ENCODE peak calls at places on chromosomes 16 and 17, in six cellular contexts. One of them, this sample, is unnamed. For H3K9me3, the result is how much of the 10 kb centered on the place peaks cover.

GRCh38 chr17:74373838-74374606 is 6.7 kb downstream of the GPR142 start:
- DNase-seq in uterus: no peak
- DNase-seq in HCT116: no peak
- DNase-seq in right atrium auricular region: no peak
- DNase-seq in CD8-positive, alpha-beta memory T cell: no peak
- DNase-seq in tibial nerve: no peak
- DNase-seq in this sample: no peak

GRCh38 chr17:16259926-16260325 is 42.9 kb downstream of the PIGL start:
- DNase-seq in uterus: no peak
- DNase-seq in HCT116: no peak
- DNase-seq in right atrium auricular region: no peak
- DNase-seq in CD8-positive, alpha-beta memory T cell: no peak
- DNase-seq in tibial nerve: no peak
- DNase-seq in this sample: no peak

GRCh38 chr17:65588194-65588808 is 26.9 kb upstream of the AXIN2 start:
- DNase-seq in uterus: no peak
- DNase-seq in HCT116: peak
- DNase-seq in right atrium auricular region: no peak
- DNase-seq in CD8-positive, alpha-beta memory T cell: no peak
- DNase-seq in tibial nerve: no peak
- DNase-seq in this sample: no peak

GRCh38 chr16:72124148-72124547 is 30.5 kb downstream of the DHX38 start:
- DNase-seq in uterus: no peak
- DNase-seq in HCT116: no peak
- DNase-seq in right atrium auricular region: no peak
- DNase-seq in CD8-positive, alpha-beta memory T cell: no peak
- DNase-seq in tibial nerve: no peak
- DNase-seq in this sample: no peak

GRCh38 chr16:79297805-79298204 is 302.7 kb downstream of the MAF start:
- DNase-seq in uterus: no peak
- DNase-seq in HCT116: no peak
- DNase-seq in right atrium auricular region: no peak
- DNase-seq in CD8-positive, alpha-beta memory T cell: no peak
- DNase-seq in tibial nerve: no peak
- DNase-seq in this sample: no peak

GRCh38 chr16:3578610-3579551 is 1.7 kb upstream of the NLRC3 start:
- DNase-seq in uterus: no peak
- DNase-seq in HCT116: no peak
- DNase-seq in right atrium auricular region: no peak
- DNase-seq in CD8-positive, alpha-beta memory T cell: peak
- DNase-seq in tibial nerve: no peak
- DNase-seq in this sample: no peak

GRCh38 chr17:47852113-47852949 is 1.4 kb upstream of the SP6 start:
- DNase-seq in uterus: no peak
- DNase-seq in HCT116: no peak
- DNase-seq in right atrium auricular region: no peak
- DNase-seq in CD8-positive, alpha-beta memory T cell: no peak
- DNase-seq in tibial nerve: no peak
- DNase-seq in this sample: no peak

GRCh38 chr16:85392756-85393673 is 220.1 kb upstream of the GSE1 start:
- DNase-seq in uterus: no peak
- DNase-seq in HCT116: no peak
- DNase-seq in right atrium auricular region: no peak
- DNase-seq in CD8-positive, alpha-beta memory T cell: no peak
- DNase-seq in tibial nerve: no peak
- DNase-seq in this sample: no peak

GRCh38 chr16:57392694-57393093 is 11.9 kb upstream of the CCL17 start:
- DNase-seq in uterus: no peak
- DNase-seq in HCT116: no peak
- DNase-seq in right atrium auricular region: no peak
- DNase-seq in CD8-positive, alpha-beta memory T cell: no peak
- DNase-seq in tibial nerve: no peak
- DNase-seq in this sample: no peak

GRCh38 chr17:74532115-74532514 is 840 bp upstream of the CD300LB start:
- DNase-seq in uterus: peak
- DNase-seq in HCT116: no peak
- DNase-seq in right atrium auricular region: peak
- DNase-seq in CD8-positive, alpha-beta memory T cell: no peak
- DNase-seq in tibial nerve: peak
- DNase-seq in this sample: no peak

GRCh38 chr17:45311406-45311761 is 5.4 kb downstream of the MAP3K14 start:
- DNase-seq in uterus: no peak
- DNase-seq in HCT116: no peak
- DNase-seq in right atrium auricular region: no peak
- DNase-seq in CD8-positive, alpha-beta memory T cell: no peak
- DNase-seq in tibial nerve: no peak
- DNase-seq in this sample: no peak

GRCh38 chr17:20189322-20189721 is 180.2 kb downstream of the SPECC1 start:
- DNase-seq in uterus: no peak
- DNase-seq in HCT116: no peak
- DNase-seq in right atrium auricular region: no peak
- DNase-seq in CD8-positive, alpha-beta memory T cell: no peak
- DNase-seq in tibial nerve: no peak
- DNase-seq in this sample: no peak

GRCh38 chr17:39016193-39017153 is 49.3 kb upstream of the FBXO47 start:
- DNase-seq in uterus: no peak
- DNase-seq in HCT116: no peak
- DNase-seq in right atrium auricular region: no peak
- DNase-seq in CD8-positive, alpha-beta memory T cell: peak
- DNase-seq in tibial nerve: no peak
- DNase-seq in this sample: no peak

GRCh38 chr16:12168054-12169018 is 191.8 kb downstream of the SNX29 start:
- DNase-seq in uterus: no peak
- DNase-seq in HCT116: no peak
- DNase-seq in right atrium auricular region: no peak
- DNase-seq in CD8-positive, alpha-beta memory T cell: no peak
- DNase-seq in tibial nerve: no peak
- DNase-seq in this sample: no peak

GRCh38 chr17:77145635-77146632 is 5.2 kb downstream of the SEC14L1 start:
- DNase-seq in uterus: no peak
- DNase-seq in HCT116: no peak
- DNase-seq in right atrium auricular region: peak
- DNase-seq in CD8-positive, alpha-beta memory T cell: no peak
- DNase-seq in tibial nerve: peak
- DNase-seq in this sample: no peak

GRCh38 chr17:77147357-77147801 is 6.6 kb downstream of the SEC14L1 start:
- DNase-seq in uterus: no peak
- DNase-seq in HCT116: no peak
- DNase-seq in right atrium auricular region: no peak
- DNase-seq in CD8-positive, alpha-beta memory T cell: no peak
- DNase-seq in tibial nerve: no peak
- DNase-seq in this sample: no peak

GRCh38 chr17:77145209-77145608 is 4.4 kb downstream of the SEC14L1 start:
- DNase-seq in uterus: no peak
- DNase-seq in HCT116: no peak
- DNase-seq in right atrium auricular region: no peak
- DNase-seq in CD8-positive, alpha-beta memory T cell: no peak
- DNase-seq in tibial nerve: no peak
- DNase-seq in this sample: no peak

GRCh38 chr17:77148109-77148958 is 7.6 kb downstream of the SEC14L1 start:
- DNase-seq in uterus: no peak
- DNase-seq in HCT116: no peak
- DNase-seq in right atrium auricular region: no peak
- DNase-seq in CD8-positive, alpha-beta memory T cell: no peak
- DNase-seq in tibial nerve: no peak
- DNase-seq in this sample: no peak

GRCh38 chr17:77146882-77147281 is 6.1 kb downstream of the SEC14L1 start:
- DNase-seq in uterus: no peak
- DNase-seq in HCT116: no peak
- DNase-seq in right atrium auricular region: no peak
- DNase-seq in CD8-positive, alpha-beta memory T cell: no peak
- DNase-seq in tibial nerve: no peak
- DNase-seq in this sample: no peak
- H3K4me3 ChIP-seq in uterus: no peak
- H3K4me3 ChIP-seq in HCT116: no peak
- H3K4me3 ChIP-seq in right atrium auricular region: peak
- H3K4me3 ChIP-seq in CD8-positive, alpha-beta memory T cell: no peak
- H3K4me3 ChIP-seq in tibial nerve: no peak
- H3K4me3 ChIP-seq in this sample: no peak

GRCh38 chr17:36182176-36183000 is 6.0 kb upstream of the TBC1D3B start:
- DNase-seq in uterus: peak
- DNase-seq in HCT116: no peak
- DNase-seq in right atrium auricular region: no peak
- DNase-seq in CD8-positive, alpha-beta memory T cell: no peak
- DNase-seq in tibial nerve: no peak
- DNase-seq in this sample: no peak
- H3K27ac ChIP-seq in uterus: peak
- H3K27ac ChIP-seq in HCT116: no peak
- H3K27ac ChIP-seq in right atrium auricular region: peak
- H3K27ac ChIP-seq in CD8-positive, alpha-beta memory T cell: no peak
- H3K27ac ChIP-seq in tibial nerve: peak
- H3K27ac ChIP-seq in this sample: no peak

GRCh38 chr16:31785126-31785525 is 88.5 kb upstream of the ZNF267 start:
- DNase-seq in uterus: no peak
- DNase-seq in HCT116: no peak
- DNase-seq in right atrium auricular region: no peak
- DNase-seq in CD8-positive, alpha-beta memory T cell: no peak
- DNase-seq in tibial nerve: no peak
- DNase-seq in this sample: no peak
- H3K9me3 ChIP-seq in uterus: under half
- H3K9me3 ChIP-seq in HCT116: under half
- H3K9me3 ChIP-seq in right atrium auricular region: under half
- H3K9me3 ChIP-seq in CD8-positive, alpha-beta memory T cell: under half
- H3K9me3 ChIP-seq in tibial nerve: under half
- H3K9me3 ChIP-seq in this sample: under half

GRCh38 chr16:1794908-1795666 is 1.6 kb upstream of the IGFALS start:
- DNase-seq in uterus: no peak
- DNase-seq in HCT116: no peak
- DNase-seq in right atrium auricular region: no peak
- DNase-seq in CD8-positive, alpha-beta memory T cell: no peak
- DNase-seq in tibial nerve: no peak
- DNase-seq in this sample: no peak
- H3K4me3 ChIP-seq in uterus: no peak
- H3K4me3 ChIP-seq in HCT116: no peak
- H3K4me3 ChIP-seq in right atrium auricular region: no peak
- H3K4me3 ChIP-seq in CD8-positive, alpha-beta memory T cell: no peak
- H3K4me3 ChIP-seq in tibial nerve: no peak
- H3K4me3 ChIP-seq in this sample: no peak

GRCh38 chr16:50195756-50196155 is 42.6 kb downstream of the TENT4B start:
- DNase-seq in uterus: no peak
- DNase-seq in HCT116: no peak
- DNase-seq in right atrium auricular region: no peak
- DNase-seq in CD8-positive, alpha-beta memory T cell: no peak
- DNase-seq in tibial nerve: no peak
- DNase-seq in this sample: no peak
- H3K27ac ChIP-seq in uterus: no peak
- H3K27ac ChIP-seq in HCT116: no peak
- H3K27ac ChIP-seq in right atrium auricular region: no peak
- H3K27ac ChIP-seq in CD8-positive, alpha-beta memory T cell: no peak
- H3K27ac ChIP-seq in tibial nerve: no peak
- H3K27ac ChIP-seq in this sample: no peak

This sample was measured in AG04450.